ENCODE peak calls at places on chromosome 10, in five cellular contexts. H is sigmoid colon, K is H1, V is transverse colon, D is uterus. O is an unnamed sample. For H3K9me3, the result is how much of the 10 kb centered on the place peaks cover.

GRCh38 chr10:77974396-77975074 is 48.0 kb upstream of the DLG5 start:
- DNase-seq in H (peak), K (peak), V (peak), D (peak), O (no peak)

GRCh38 chr10:126376956-126377355 is 11.3 kb downstream of the ADAM12 start:
- DNase-seq in H (no peak), K (no peak), V (no peak), D (no peak), O (no peak)

GRCh38 chr10:132540456-132540855 is 2.9 kb downstream of the INPP5A start:
- DNase-seq in H (peak), K (no peak), V (peak), D (peak), O (peak)

GRCh38 chr10:88828310-88828709 is 23.3 kb downstream of the ANKRD22 start:
- DNase-seq in H (no peak), K (no peak), V (no peak), D (no peak), O (no peak)

GRCh38 chr10:89426230-89426868 is 12.0 kb downstream of the IFIT5 start:
- DNase-seq in H (no peak), K (no peak), V (no peak), D (no peak), O (no peak)

GRCh38 chr10:62062752-62063512 is 161.4 kb downstream of the ARID5B start:
- DNase-seq in H (no peak), K (no peak), V (no peak), D (no peak), O (no peak)

GRCh38 chr10:8070440-8070839 is 16.0 kb downstream of the GATA3 start:
- DNase-seq in H (peak), K (no peak), V (no peak), D (no peak), O (no peak)

GRCh38 chr10:129756912-129757861 is 206.9 kb downstream of the EBF3 start:
- DNase-seq in H (peak), K (peak), V (peak), D (peak), O (peak)

GRCh38 chr10:5625992-5626777 is 40.2 kb downstream of the ASB13 start:
- DNase-seq in H (no peak), K (no peak), V (no peak), D (no peak), O (no peak)

GRCh38 chr10:117502421-117503169 is 40.0 kb upstream of the EMX2 start:
- DNase-seq in H (peak), K (no peak), V (no peak), D (no peak), O (no peak)

GRCh38 chr10:59448616-59449015 is 86.3 kb upstream of the FAM13C start:
- DNase-seq in H (no peak), K (no peak), V (no peak), D (no peak), O (no peak)

GRCh38 chr10:99569971-99570370 is 37.2 kb downstream of the NKX2-3 start:
- DNase-seq in H (no peak), K (no peak), V (no peak), D (no peak), O (no peak)

GRCh38 chr10:97731346-97732051 is 5.4 kb upstream of the ZFYVE27 start:
- DNase-seq in H (peak), K (peak), V (peak), D (peak), O (peak)

GRCh38 chr10:74598891-74599566 is 227.4 kb upstream of the KAT6B start:
- DNase-seq in H (no peak), K (no peak), V (no peak), D (no peak), O (no peak)

GRCh38 chr10:132281915-132282666 is 25.7 kb downstream of the STK32C start:
- DNase-seq in H (no peak), K (no peak), V (no peak), D (no peak), O (peak)

GRCh38 chr10:103671126-103671525 is 177.6 kb downstream of the NEURL1 start:
- DNase-seq in H (no peak), K (no peak), V (no peak), D (no peak), O (no peak)

GRCh38 chr10:14555806-14556205 is 218.9 kb downstream of the FAM107B start:
- DNase-seq in H (no peak), K (no peak), V (no peak), D (no peak), O (no peak)

GRCh38 chr10:30510184-30510931 is 76.4 kb downstream of the MAP3K8 start:
- DNase-seq in H (peak), K (no peak), V (peak), D (peak), O (no peak)

GRCh38 chr10:6014241-6014761 is 37.0 kb upstream of the IL15RA start:
- DNase-seq in H (no peak), K (peak), V (peak), D (peak), O (no peak)

GRCh38 chr10:121362026-121362425 is 236.2 kb downstream of the FGFR2 start:
- DNase-seq in H (no peak), K (no peak), V (no peak), D (no peak), O (no peak)

GRCh38 chr10:51342381-51342780 is 268.1 kb downstream of the PRKG1 start:
- DNase-seq in H (no peak), K (no peak), V (no peak), D (no peak), O (no peak)

GRCh38 chr10:72297281-72297967 is 23.7 kb downstream of the DDIT4 start:
- DNase-seq in H (peak), K (no peak), V (peak), D (peak), O (peak)

GRCh38 chr10:97640174-97640867 is at the start of gene PI4K2A:
- DNase-seq in H (peak), K (peak), V (peak), D (peak), O (peak)

GRCh38 chr10:125792342-125793063 is 16.9 kb upstream of the MMP21 start:
- DNase-seq in H (no peak), K (no peak), V (no peak), D (no peak), O (no peak)

GRCh38 chr10:75476985-75477384 is 45.6 kb downstream of the LRMDA start:
- DNase-seq in H (no peak), K (no peak), V (no peak), D (no peak), O (no peak)

GRCh38 chr10:114716811-114717404 is 58.8 kb upstream of the ABLIM1 start:
- DNase-seq in H (no peak), K (no peak), V (no peak), D (no peak), O (no peak)

GRCh38 chr10:8058274-8059111 is 4.0 kb downstream of the GATA3 start:
- DNase-seq in H (no peak), K (peak), V (no peak), D (no peak), O (no peak)

GRCh38 chr10:119304541-119304940 is 97.2 kb downstream of the GRK5 start:
- DNase-seq in H (no peak), K (no peak), V (no peak), D (no peak), O (peak)

GRCh38 chr10:119306964-119307363 is 99.6 kb downstream of the GRK5 start:
- DNase-seq in H (no peak), K (no peak), V (no peak), D (no peak), O (no peak)

GRCh38 chr10:119303886-119304285 is 96.5 kb downstream of the GRK5 start:
- DNase-seq in H (no peak), K (no peak), V (no peak), D (no peak), O (peak)

GRCh38 chr10:119306514-119306951 is 99.2 kb downstream of the GRK5 start:
- DNase-seq in H (no peak), K (no peak), V (peak), D (peak), O (no peak)

GRCh38 chr10:119305860-119306513 is 98.6 kb downstream of the GRK5 start:
- DNase-seq in H (peak), K (no peak), V (peak), D (peak), O (peak)
- TF ChIP-seq POLR2A in H (no peak), K (no peak), V (no peak), D (no peak), O (no peak)

GRCh38 chr10:109114578-109114977 is 808.7 kb downstream of the XPNPEP1 start:
- DNase-seq in H (no peak), K (no peak), V (no peak), D (no peak), O (no peak)
- H3K9me3 ChIP-seq in H (under half), K (under half), V (under half), D (under half), O (under half)

GRCh38 chr10:3776796-3777571 is 8.0 kb downstream of the KLF6 start:
- DNase-seq in H (peak), K (no peak), V (peak), D (peak), O (peak)
- TF ChIP-seq POLR2A in H (no peak), K (no peak), V (peak), D (no peak), O (no peak)

GRCh38 chr10:123642293-123642692 is 23.9 kb upstream of the GPR26 start:
- DNase-seq in H (peak), K (no peak), V (no peak), D (no peak), O (no peak)
- H3K9me3 ChIP-seq in H (under half), K (under half), V (under half), D (under half), O (under half)

GRCh38 chr10:79178614-79179403 is 110.0 kb downstream of the ZMIZ1 start:
- DNase-seq in H (peak), K (no peak), V (no peak), D (peak), O (no peak)
- TF ChIP-seq POLR2A in H (no peak), K (no peak), V (no peak), D (no peak), O (no peak)

GRCh38 chr10:37314350-37314749 is 189.0 kb downstream of the ANKRD30A start:
- DNase-seq in H (no peak), K (no peak), V (no peak), D (no peak), O (no peak)
- H3K9me3 ChIP-seq in H (under half), K (half or more), V (under half), D (under half), O (under half)

DNA sequence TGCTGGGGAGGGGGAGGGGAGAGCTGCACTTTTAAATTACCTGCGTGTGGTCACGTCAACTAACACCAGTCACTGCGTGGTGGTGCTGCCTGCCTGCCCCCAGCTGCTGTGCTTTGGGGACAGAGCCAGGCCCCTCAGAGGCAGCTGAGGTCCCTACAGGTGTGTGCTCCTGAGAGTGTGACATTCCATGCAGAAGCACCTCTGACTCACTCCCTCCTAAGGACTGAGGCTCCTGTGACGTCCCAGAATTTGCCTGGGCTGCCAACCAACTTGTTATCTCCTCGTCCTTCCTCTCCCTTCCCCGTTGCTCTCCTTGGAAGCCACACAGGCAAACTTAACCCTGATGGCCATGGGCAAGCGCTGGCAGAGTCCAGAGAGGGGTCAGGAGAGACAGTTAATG is 563.0 kb downstream of the PARD3 start:
- DNase-seq in H (no peak), K (peak), V (no peak), D (no peak), O (peak)
- TF ChIP-seq POLR2A in H (no peak), K (no peak), V (no peak), D (no peak), O (no peak)

DNA sequence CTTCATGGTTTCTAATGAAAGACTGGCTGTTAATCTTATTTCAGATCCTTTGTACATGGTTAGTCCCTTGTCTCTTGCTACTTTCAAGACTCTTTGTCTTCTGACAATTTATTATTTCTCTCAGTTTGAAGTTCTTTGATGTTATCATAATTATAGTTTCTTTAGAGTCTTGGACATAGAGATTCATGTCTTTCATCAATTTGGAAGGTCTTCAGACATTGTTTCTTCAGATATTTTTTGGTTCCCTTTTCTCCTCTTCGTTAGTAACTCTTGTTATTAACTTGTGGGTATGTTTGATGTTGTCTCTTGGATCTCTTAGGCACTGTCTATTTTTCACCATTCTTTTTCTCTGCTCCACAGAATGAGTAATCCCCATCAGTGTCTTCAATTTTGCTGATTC is 8.8 kb downstream of the ZNF37A start:
- DNase-seq in H (no peak), K (no peak), V (no peak), D (no peak), O (no peak)
- H3K9me3 ChIP-seq in H (half or more), K (under half), V (half or more), D (under half), O (under half)

O was measured in heart left ventricle.